ENCODE peak calls at places on chromosomes 11 and 22, in five cellular contexts. One of them, this sample, is unnamed. For H3K4me1, the result is how much of the 10 kb centered on the place peaks cover.

GRCh38 chr11:73140213-73141030 is 1.7 kb downstream of the FCHSD2 start:
- DNase-seq in PC-3: peak
- DNase-seq in MM.1S: peak
- DNase-seq in GM23338: peak
- DNase-seq in HCT116: no peak
- DNase-seq in this sample: peak

GRCh38 chr22:20108757-20109230 is 7.1 kb upstream of the RANBP1 start:
- DNase-seq in MM.1S: no peak
- DNase-seq in GM23338: no peak
- DNase-seq in HCT116: no peak
- DNase-seq in PC-3: no peak
- DNase-seq in this sample: no peak

GRCh38 chr11:113818426-113818825 is 38.8 kb downstream of the CLDN25 start:
- DNase-seq in GM23338: no peak
- DNase-seq in MM.1S: no peak
- DNase-seq in HCT116: no peak
- DNase-seq in PC-3: peak
- DNase-seq in this sample: no peak

GRCh38 chr11:71112990-71113389 is 139.4 kb downstream of the SHANK2 start:
- DNase-seq in MM.1S: no peak
- DNase-seq in PC-3: no peak
- DNase-seq in GM23338: no peak
- DNase-seq in HCT116: no peak
- DNase-seq in this sample: no peak

GRCh38 chr11:68215087-68215445 is 2.0 kb upstream of the KMT5B start:
- DNase-seq in PC-3: no peak
- DNase-seq in HCT116: no peak
- DNase-seq in GM23338: no peak
- DNase-seq in MM.1S: no peak
- DNase-seq in this sample: no peak

GRCh38 chr11:73859671-73860070 is 17.0 kb downstream of the COA4 start:
- DNase-seq in GM23338: no peak
- DNase-seq in PC-3: no peak
- DNase-seq in HCT116: no peak
- DNase-seq in MM.1S: no peak
- DNase-seq in this sample: peak

GRCh38 chr11:92632510-92632909 is 336.9 kb upstream of the MTNR1B start:
- DNase-seq in HCT116: no peak
- DNase-seq in PC-3: no peak
- DNase-seq in MM.1S: no peak
- DNase-seq in GM23338: peak
- DNase-seq in this sample: no peak

GRCh38 chr11:120424185-120424969 is 87.2 kb upstream of the GRIK4 start:
- DNase-seq in GM23338: no peak
- DNase-seq in HCT116: no peak
- DNase-seq in MM.1S: no peak
- DNase-seq in PC-3: peak
- DNase-seq in this sample: no peak

GRCh38 chr22:31474743-31475142 is 14.9 kb downstream of the EIF4ENIF1 start:
- DNase-seq in GM23338: no peak
- DNase-seq in MM.1S: no peak
- DNase-seq in HCT116: no peak
- DNase-seq in PC-3: no peak
- DNase-seq in this sample: peak

GRCh38 chr11:12822623-12823022 is 148.4 kb downstream of the TEAD1 start:
- DNase-seq in GM23338: no peak
- DNase-seq in PC-3: no peak
- DNase-seq in HCT116: no peak
- DNase-seq in MM.1S: no peak
- DNase-seq in this sample: no peak

GRCh38 chr11:15824060-15824459 is 532.3 kb downstream of the SOX6 start:
- DNase-seq in HCT116: no peak
- DNase-seq in GM23338: no peak
- DNase-seq in MM.1S: no peak
- DNase-seq in PC-3: no peak
- DNase-seq in this sample: no peak

GRCh38 chr11:12284321-12285050 is 92.9 kb upstream of the PARVA start:
- DNase-seq in GM23338: no peak
- DNase-seq in PC-3: no peak
- DNase-seq in MM.1S: no peak
- DNase-seq in HCT116: no peak
- DNase-seq in this sample: peak

GRCh38 chr11:46120711-46121327 is 435 bp downstream of the PHF21A start:
- DNase-seq in PC-3: no peak
- DNase-seq in GM23338: peak
- DNase-seq in MM.1S: peak
- DNase-seq in HCT116: no peak
- DNase-seq in this sample: peak

GRCh38 chr11:57224537-57224936 is 12.5 kb downstream of the APLNR start:
- DNase-seq in PC-3: peak
- DNase-seq in HCT116: no peak
- DNase-seq in GM23338: no peak
- DNase-seq in MM.1S: no peak
- DNase-seq in this sample: peak

GRCh38 chr22:30314918-30315317 is 11.8 kb downstream of the TBC1D10A start:
- DNase-seq in GM23338: no peak
- DNase-seq in MM.1S: no peak
- DNase-seq in PC-3: no peak
- DNase-seq in HCT116: no peak
- DNase-seq in this sample: no peak

GRCh38 chr22:31139866-31140716 is at the start of gene PLA2G3:
- DNase-seq in PC-3: no peak
- DNase-seq in GM23338: peak
- DNase-seq in HCT116: no peak
- DNase-seq in MM.1S: no peak
- DNase-seq in this sample: peak

GRCh38 chr22:17536269-17536668 is 27.0 kb upstream of the SLC25A18 start:
- DNase-seq in HCT116: no peak
- DNase-seq in MM.1S: no peak
- DNase-seq in GM23338: peak
- DNase-seq in PC-3: no peak
- DNase-seq in this sample: peak

GRCh38 chr11:128871165-128871564 is 4.1 kb upstream of the KCNJ1 start:
- DNase-seq in HCT116: no peak
- DNase-seq in MM.1S: no peak
- DNase-seq in PC-3: no peak
- DNase-seq in GM23338: peak
- DNase-seq in this sample: no peak

GRCh38 chr22:47173535-47174021 is 411.1 kb downstream of the TBC1D22A start:
- DNase-seq in PC-3: no peak
- DNase-seq in GM23338: no peak
- DNase-seq in MM.1S: no peak
- DNase-seq in HCT116: no peak
- DNase-seq in this sample: no peak

GRCh38 chr22:34902335-34902734 is 163.6 kb upstream of the ISX start:
- DNase-seq in MM.1S: no peak
- DNase-seq in HCT116: no peak
- DNase-seq in GM23338: no peak
- DNase-seq in PC-3: no peak
- DNase-seq in this sample: no peak

GRCh38 chr11:2466869-2467694 is 22.3 kb downstream of the KCNQ1 start:
- DNase-seq in GM23338: no peak
- DNase-seq in MM.1S: peak
- DNase-seq in PC-3: no peak
- DNase-seq in HCT116: no peak
- DNase-seq in this sample: no peak

GRCh38 chr11:96185220-96185768 is 157.7 kb downstream of the MAML2 start:
- DNase-seq in MM.1S: peak
- DNase-seq in HCT116: no peak
- DNase-seq in GM23338: no peak
- DNase-seq in PC-3: no peak
- DNase-seq in this sample: no peak

GRCh38 chr11:96187779-96188624 is 155.0 kb downstream of the MAML2 start:
- DNase-seq in PC-3: peak
- DNase-seq in MM.1S: no peak
- DNase-seq in HCT116: no peak
- DNase-seq in GM23338: no peak
- DNase-seq in this sample: peak

GRCh38 chr11:96189351-96189750 is 153.6 kb downstream of the MAML2 start:
- DNase-seq in MM.1S: no peak
- DNase-seq in HCT116: no peak
- DNase-seq in GM23338: no peak
- DNase-seq in PC-3: no peak
- DNase-seq in this sample: no peak

GRCh38 chr11:96188625-96189006 is 154.4 kb downstream of the MAML2 start:
- DNase-seq in MM.1S: peak
- DNase-seq in GM23338: no peak
- DNase-seq in HCT116: no peak
- DNase-seq in PC-3: no peak
- DNase-seq in this sample: peak

DNA sequence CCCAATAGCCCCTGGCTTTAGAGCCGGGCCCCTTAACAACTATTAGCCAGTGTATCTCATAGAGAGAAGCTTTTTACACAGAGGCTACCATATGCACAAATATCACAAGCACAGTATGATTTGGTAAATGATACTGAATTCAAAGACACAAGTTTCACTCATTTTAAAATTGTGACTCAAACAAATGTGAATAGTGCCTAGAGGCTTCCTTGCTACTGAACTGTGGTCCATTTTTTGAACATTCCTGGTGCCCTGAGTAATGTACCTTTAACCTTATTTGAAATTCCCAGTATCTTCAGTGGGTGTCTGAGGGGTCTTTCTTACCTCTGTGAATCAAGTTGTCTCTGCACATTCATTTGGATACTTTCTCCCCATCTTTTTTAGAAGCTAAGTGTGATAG is 156.2 kb downstream of the MAML2 start:
- DNase-seq in MM.1S: no peak
- DNase-seq in HCT116: no peak
- DNase-seq in GM23338: no peak
- DNase-seq in PC-3: peak
- DNase-seq in this sample: peak
- H2AFZ ChIP-seq in MM.1S: no peak
- H2AFZ ChIP-seq in HCT116: no peak
- H2AFZ ChIP-seq in GM23338: no peak
- H2AFZ ChIP-seq in PC-3: no peak
- H2AFZ ChIP-seq in this sample: no peak

GRCh38 chr11:44527476-44527875 is 38.0 kb upstream of the CD82 start:
- DNase-seq in HCT116: no peak
- DNase-seq in MM.1S: no peak
- DNase-seq in GM23338: no peak
- DNase-seq in PC-3: no peak
- DNase-seq in this sample: peak
- H3K4me1 ChIP-seq in HCT116: under half
- H3K4me1 ChIP-seq in MM.1S: under half
- H3K4me1 ChIP-seq in GM23338: under half
- H3K4me1 ChIP-seq in PC-3: under half
- H3K4me1 ChIP-seq in this sample: under half

GRCh38 chr11:37907461-37908223 is 1309.6 kb upstream of the RAG2 start:
- DNase-seq in PC-3: peak
- DNase-seq in MM.1S: no peak
- DNase-seq in HCT116: no peak
- DNase-seq in GM23338: no peak
- DNase-seq in this sample: no peak
- TF ChIP-seq EZH2phosphoT487 in PC-3: no peak
- TF ChIP-seq EZH2phosphoT487 in MM.1S: no peak
- TF ChIP-seq EZH2phosphoT487 in HCT116: no peak
- TF ChIP-seq EZH2phosphoT487 in GM23338: no peak
- TF ChIP-seq EZH2phosphoT487 in this sample: no peak

DNA sequence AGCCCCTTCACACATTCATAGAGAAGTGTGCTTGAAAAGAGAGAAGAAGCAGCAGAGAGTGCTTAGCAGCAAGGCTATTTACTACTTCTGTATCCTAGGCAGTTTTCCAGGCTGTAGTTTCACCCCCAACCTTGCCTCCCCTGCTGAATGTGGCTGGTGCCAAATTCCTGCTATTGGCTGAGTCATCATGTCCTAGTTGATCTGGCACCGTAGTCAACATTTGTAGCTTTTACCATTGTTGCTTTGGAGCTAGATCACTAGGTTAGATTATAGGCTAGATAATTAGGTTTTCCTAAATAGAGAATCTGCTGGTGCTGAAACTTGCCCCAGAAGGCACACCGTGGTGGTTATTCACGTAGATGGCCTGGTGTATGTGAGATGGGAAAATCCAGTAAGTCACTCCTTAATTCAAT is 32.7 kb downstream of the ARHGAP42 start:
- DNase-seq in HCT116: peak
- DNase-seq in MM.1S: no peak
- DNase-seq in PC-3: peak
- DNase-seq in GM23338: peak
- DNase-seq in this sample: peak
- H2AFZ ChIP-seq in HCT116: no peak
- H2AFZ ChIP-seq in MM.1S: no peak
- H2AFZ ChIP-seq in PC-3: no peak
- H2AFZ ChIP-seq in GM23338: no peak
- H2AFZ ChIP-seq in this sample: peak

DNA sequence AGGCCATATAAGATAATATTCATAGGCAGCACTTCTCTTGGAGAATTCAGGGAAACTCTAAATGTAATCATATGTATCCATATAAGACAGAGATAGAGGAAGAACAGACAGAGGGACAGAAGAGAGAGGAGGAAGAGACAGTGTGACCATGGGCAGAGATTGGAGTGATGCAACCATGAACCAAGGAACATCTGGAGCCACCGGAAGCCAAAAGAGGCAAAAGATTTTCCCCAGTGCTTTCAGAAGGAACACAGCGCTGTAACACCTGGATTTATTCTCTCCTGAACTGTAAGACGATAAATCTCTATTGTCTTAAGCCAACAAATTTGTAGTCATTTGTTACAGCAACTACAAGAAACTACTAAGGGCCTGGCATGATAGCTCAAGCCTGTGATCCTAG is 57.7 kb downstream of the GAB2 start:
- DNase-seq in MM.1S: no peak
- DNase-seq in HCT116: no peak
- DNase-seq in GM23338: no peak
- DNase-seq in PC-3: no peak
- DNase-seq in this sample: no peak
- H3K4me1 ChIP-seq in MM.1S: under half
- H3K4me1 ChIP-seq in HCT116: under half
- H3K4me1 ChIP-seq in GM23338: under half
- H3K4me1 ChIP-seq in PC-3: under half
- H3K4me1 ChIP-seq in this sample: under half

GRCh38 chr22:21713428-21714058 is 22.1 kb downstream of the YPEL1 start:
- DNase-seq in GM23338: no peak
- DNase-seq in PC-3: peak
- DNase-seq in HCT116: no peak
- DNase-seq in MM.1S: no peak
- DNase-seq in this sample: peak
- TF ChIP-seq EZH2phosphoT487 in GM23338: no peak
- TF ChIP-seq EZH2phosphoT487 in PC-3: no peak
- TF ChIP-seq EZH2phosphoT487 in HCT116: no peak
- TF ChIP-seq EZH2phosphoT487 in MM.1S: no peak
- TF ChIP-seq EZH2phosphoT487 in this sample: no peak

GRCh38 chr11:118621898-118622375 is 14.5 kb downstream of the PHLDB1 start:
- DNase-seq in PC-3: no peak
- DNase-seq in HCT116: no peak
- DNase-seq in GM23338: no peak
- DNase-seq in MM.1S: no peak
- DNase-seq in this sample: no peak
- H2AFZ ChIP-seq in PC-3: peak
- H2AFZ ChIP-seq in HCT116: no peak
- H2AFZ ChIP-seq in GM23338: no peak
- H2AFZ ChIP-seq in MM.1S: no peak
- H2AFZ ChIP-seq in this sample: no peak

This sample was measured in GM23248.